ENCODE peak calls at places on chromosomes 4 and X, in four cellular contexts. One of them, this sample, is unnamed.
A peak's percentile ranks its signal among the peaks of the same experiment; 100 is the strongest.

GRCh38 chr4:3529363-3529762 is 2.9 kb downstream of the LRPAP1 start:
- DNase-seq in IMR-90: no peak
- DNase-seq in ELR: no peak
- DNase-seq in right atrium auricular region: no peak
- DNase-seq in this sample: no peak

GRCh38 chr4:7172508-7172907 is 19.8 kb upstream of the SORCS2 start:
- DNase-seq in ELR: no peak
- DNase-seq in IMR-90: no peak
- DNase-seq in right atrium auricular region: no peak
- DNase-seq in this sample: no peak

GRCh38 chr4:118816538-118817177 is 19.3 kb downstream of the SEC24D start:
- DNase-seq in right atrium auricular region: no peak
- DNase-seq in IMR-90: peak; percentile 75
- DNase-seq in ELR: peak; percentile 72
- DNase-seq in this sample: no peak

GRCh38 chr4:56448301-56448700 is 12.2 kb downstream of the PAICS start:
- DNase-seq in IMR-90: peak; percentile 43
- DNase-seq in ELR: no peak
- DNase-seq in right atrium auricular region: no peak
- DNase-seq in this sample: no peak

GRCh38 chrX:84735025-84735424 is 232.8 kb upstream of the HDX start:
- DNase-seq in right atrium auricular region: no peak
- DNase-seq in IMR-90: peak; percentile 33
- DNase-seq in ELR: no peak
- DNase-seq in this sample: no peak

GRCh38 chrX:48703642-48704481 is 7.3 kb downstream of the SUV39H1 start:
- DNase-seq in IMR-90: peak; percentile 23
- DNase-seq in right atrium auricular region: no peak
- DNase-seq in ELR: peak; percentile 76
- DNase-seq in this sample: no peak

GRCh38 chr4:125620066-125620850 is 305.5 kb downstream of the FAT4 start:
- DNase-seq in ELR: no peak
- DNase-seq in right atrium auricular region: no peak
- DNase-seq in IMR-90: peak; percentile 19
- DNase-seq in this sample: no peak

GRCh38 chrX:106615041-106615440 is 3.3 kb downstream of the RADX start:
- DNase-seq in ELR: no peak
- DNase-seq in right atrium auricular region: no peak
- DNase-seq in IMR-90: no peak
- DNase-seq in this sample: no peak

GRCh38 chrX:40152173-40152705 is 54.5 kb upstream of the BCOR start:
- DNase-seq in IMR-90: no peak
- DNase-seq in ELR: peak; percentile 23
- DNase-seq in right atrium auricular region: no peak
- DNase-seq in this sample: no peak

GRCh38 chr4:145779319-145779801 is 99.4 kb downstream of the C4orf51 start:
- DNase-seq in right atrium auricular region: no peak
- DNase-seq in ELR: peak; percentile 70
- DNase-seq in IMR-90: no peak
- DNase-seq in this sample: no peak

GRCh38 chrX:1658083-1658463 is 43.2 kb downstream of the ASMT start:
- DNase-seq in IMR-90: no peak
- DNase-seq in right atrium auricular region: no peak
- DNase-seq in ELR: no peak
- DNase-seq in this sample: no peak

GRCh38 chr4:102455750-102456149 is 45.4 kb upstream of the NFKB1 start:
- DNase-seq in IMR-90: no peak
- DNase-seq in ELR: no peak
- DNase-seq in right atrium auricular region: no peak
- DNase-seq in this sample: no peak

GRCh38 chr4:53942712-53943111 is 121.7 kb downstream of the CHIC2 start:
- DNase-seq in IMR-90: no peak
- DNase-seq in ELR: no peak
- DNase-seq in right atrium auricular region: no peak
- DNase-seq in this sample: no peak

GRCh38 chr4:12170308-12170707 is 741.6 kb upstream of the HS3ST1 start:
- DNase-seq in IMR-90: no peak
- DNase-seq in ELR: no peak
- DNase-seq in right atrium auricular region: no peak
- DNase-seq in this sample: no peak

GRCh38 chr4:11626046-11626445 is 197.4 kb upstream of the HS3ST1 start:
- DNase-seq in IMR-90: no peak
- DNase-seq in right atrium auricular region: no peak
- DNase-seq in ELR: no peak
- DNase-seq in this sample: no peak

GRCh38 chr4:55781341-55781740 is 38.2 kb upstream of the EXOC1L start:
- DNase-seq in right atrium auricular region: no peak
- DNase-seq in ELR: no peak
- DNase-seq in IMR-90: no peak
- DNase-seq in this sample: no peak

GRCh38 chr4:25925486-25926201 is 11.6 kb downstream of the SMIM20 start:
- DNase-seq in right atrium auricular region: no peak
- DNase-seq in ELR: peak; percentile 37
- DNase-seq in IMR-90: peak; percentile 45
- DNase-seq in this sample: no peak

GRCh38 chr4:160835789-160836188 is 1328.0 kb downstream of the FSTL5 start:
- DNase-seq in IMR-90: no peak
- DNase-seq in right atrium auricular region: no peak
- DNase-seq in ELR: no peak
- DNase-seq in this sample: no peak

GRCh38 chr4:7630559-7631287 is 196.0 kb upstream of the PSAPL1 start:
- DNase-seq in right atrium auricular region: peak; percentile 72
- DNase-seq in IMR-90: peak; percentile 89
- DNase-seq in ELR: peak; percentile 93
- DNase-seq in this sample: no peak

GRCh38 chrX:46461653-46462191 is 83.5 kb downstream of the ZNF674 start:
- DNase-seq in ELR: no peak
- DNase-seq in right atrium auricular region: no peak
- DNase-seq in IMR-90: no peak
- DNase-seq in this sample: no peak

GRCh38 chrX:6708041-6708440 is 173.1 kb upstream of the VCX3A start:
- DNase-seq in right atrium auricular region: no peak
- DNase-seq in IMR-90: no peak
- DNase-seq in ELR: no peak
- DNase-seq in this sample: no peak

GRCh38 chrX:134601240-134601639 is 57.0 kb downstream of the PLAC1 start:
- DNase-seq in right atrium auricular region: no peak
- DNase-seq in ELR: peak; percentile 35
- DNase-seq in IMR-90: peak; percentile 27
- DNase-seq in this sample: no peak

GRCh38 chrX:39152106-39152649 is 350.9 kb downstream of the MID1IP1 start:
- DNase-seq in IMR-90: no peak
- DNase-seq in right atrium auricular region: no peak
- DNase-seq in ELR: peak; percentile 1
- DNase-seq in this sample: no peak

GRCh38 chrX:130726661-130727060 is 176.3 kb downstream of the ENOX2 start:
- DNase-seq in IMR-90: peak; percentile 49
- DNase-seq in ELR: peak; percentile 71
- DNase-seq in right atrium auricular region: no peak
- DNase-seq in this sample: no peak

GRCh38 chr4:54543088-54543795 is 114.5 kb upstream of the KIT start:
- DNase-seq in right atrium auricular region: no peak
- DNase-seq in IMR-90: peak; percentile 94
- DNase-seq in ELR: peak; percentile 64
- DNase-seq in this sample: no peak

GRCh38 chr4:86918539-86919072 is 16.2 kb upstream of the AFF1 start:
- DNase-seq in ELR: peak; percentile 56
- DNase-seq in right atrium auricular region: no peak
- DNase-seq in IMR-90: peak; percentile 86
- DNase-seq in this sample: no peak

GRCh38 chr4:150010525-150011126 is 67.6 kb upstream of the DCLK2 start:
- DNase-seq in right atrium auricular region: no peak
- DNase-seq in IMR-90: peak; percentile 72
- DNase-seq in ELR: peak; percentile 70
- DNase-seq in this sample: no peak

GRCh38 chr4:159178147-159178541 is 75.3 kb downstream of the RAPGEF2 start:
- DNase-seq in ELR: no peak
- DNase-seq in right atrium auricular region: no peak
- DNase-seq in IMR-90: peak; percentile 44
- DNase-seq in this sample: no peak

GRCh38 chrX:71282514-71283408 is 674 bp upstream of the NONO start:
- DNase-seq in right atrium auricular region: no peak
- DNase-seq in ELR: peak; percentile 51
- DNase-seq in IMR-90: peak; percentile 45
- DNase-seq in this sample: no peak

GRCh38 chr4:7006411-7006810 is 36.8 kb upstream of the TADA2B start:
- DNase-seq in IMR-90: no peak
- DNase-seq in right atrium auricular region: no peak
- DNase-seq in ELR: no peak
- DNase-seq in this sample: no peak

GRCh38 chrX:115367956-115368355 is 78.4 kb downstream of the LUZP4 start:
- DNase-seq in ELR: peak; percentile 43
- DNase-seq in IMR-90: peak; percentile 18
- DNase-seq in right atrium auricular region: no peak
- DNase-seq in this sample: no peak

GRCh38 chrX:136065044-136065671 is 79.9 kb downstream of the SLC9A6 start:
- DNase-seq in IMR-90: peak; percentile 47
- DNase-seq in ELR: peak; percentile 29
- DNase-seq in right atrium auricular region: no peak
- DNase-seq in this sample: no peak

GRCh38 chr4:79209822-79210635 is 115.8 kb downstream of the NAA11 start:
- DNase-seq in right atrium auricular region: no peak
- DNase-seq in IMR-90: no peak
- DNase-seq in ELR: peak; percentile 3
- DNase-seq in this sample: no peak

GRCh38 chr4:184548651-184549341 is 74.4 kb upstream of the IRF2 start:
- DNase-seq in right atrium auricular region: no peak
- DNase-seq in IMR-90: no peak
- DNase-seq in ELR: no peak
- DNase-seq in this sample: no peak

GRCh38 chrX:25343060-25343459 is 327.3 kb upstream of the ARX start:
- DNase-seq in right atrium auricular region: no peak
- DNase-seq in ELR: no peak
- DNase-seq in IMR-90: no peak
- DNase-seq in this sample: no peak

GRCh38 chrX:23661671-23662070 is 5.6 kb upstream of the PRDX4 start:
- DNase-seq in IMR-90: peak; percentile 16
- DNase-seq in right atrium auricular region: no peak
- DNase-seq in ELR: peak; percentile 32
- DNase-seq in this sample: no peak

GRCh38 chrX:120365320-120365719 is 3.4 kb downstream of the ATP1B4 start:
- DNase-seq in right atrium auricular region: no peak
- DNase-seq in IMR-90: no peak
- DNase-seq in ELR: peak; percentile 25
- DNase-seq in this sample: no peak

GRCh38 chr4:1809754-1810502 is 16.8 kb downstream of the FGFR3 start:
- DNase-seq in IMR-90: peak; percentile 46
- DNase-seq in right atrium auricular region: no peak
- DNase-seq in ELR: peak; percentile 67
- DNase-seq in this sample: no peak

GRCh38 chr4:20109395-20109794 is 142.3 kb upstream of the SLIT2 start:
- DNase-seq in ELR: no peak
- DNase-seq in IMR-90: peak; percentile 18
- DNase-seq in right atrium auricular region: no peak
- DNase-seq in this sample: no peak